ENCODE peak calls at places on chromosomes 5 and 9, in ten cellular contexts. One of them, this sample, is unnamed. For H3K9me3, the result is how much of the 10 kb centered on the place peaks cover.

GRCh38 chr5:138353550-138353893 is 1.0 kb downstream of the KDM3B start:
- DNase-seq in CD8-positive, alpha-beta memory T cell: no peak
- DNase-seq in adrenal gland: no peak
- DNase-seq in MG63: no peak
- DNase-seq in sigmoid colon: no peak
- DNase-seq in lower lobe of right lung: no peak
- DNase-seq in mammary epithelial cell: no peak
- DNase-seq in colonic mucosa: no peak
- DNase-seq in body of pancreas: no peak
- DNase-seq in tibial artery: no peak
- DNase-seq in this sample: no peak

GRCh38 chr5:111016801-111017200 is 54.7 kb upstream of the TSLP start:
- DNase-seq in CD8-positive, alpha-beta memory T cell: no peak
- DNase-seq in adrenal gland: no peak
- DNase-seq in MG63: peak
- DNase-seq in sigmoid colon: no peak
- DNase-seq in lower lobe of right lung: no peak
- DNase-seq in mammary epithelial cell: peak
- DNase-seq in colonic mucosa: no peak
- DNase-seq in body of pancreas: no peak
- DNase-seq in tibial artery: no peak
- DNase-seq in this sample: no peak

GRCh38 chr5:74367931-74368330 is 272.6 kb downstream of the ENC1 start:
- DNase-seq in CD8-positive, alpha-beta memory T cell: no peak
- DNase-seq in adrenal gland: no peak
- DNase-seq in MG63: no peak
- DNase-seq in sigmoid colon: no peak
- DNase-seq in lower lobe of right lung: no peak
- DNase-seq in mammary epithelial cell: no peak
- DNase-seq in colonic mucosa: no peak
- DNase-seq in body of pancreas: peak
- DNase-seq in tibial artery: no peak
- DNase-seq in this sample: no peak

GRCh38 chr5:88979244-88979643 is 96.3 kb upstream of the MEF2C start:
- DNase-seq in CD8-positive, alpha-beta memory T cell: no peak
- DNase-seq in adrenal gland: no peak
- DNase-seq in MG63: no peak
- DNase-seq in sigmoid colon: no peak
- DNase-seq in lower lobe of right lung: no peak
- DNase-seq in mammary epithelial cell: peak
- DNase-seq in colonic mucosa: no peak
- DNase-seq in body of pancreas: no peak
- DNase-seq in tibial artery: no peak
- DNase-seq in this sample: no peak

GRCh38 chr5:151624486-151624885 is 33.4 kb upstream of the FAT2 start:
- DNase-seq in CD8-positive, alpha-beta memory T cell: no peak
- DNase-seq in adrenal gland: no peak
- DNase-seq in MG63: no peak
- DNase-seq in sigmoid colon: no peak
- DNase-seq in lower lobe of right lung: no peak
- DNase-seq in mammary epithelial cell: no peak
- DNase-seq in colonic mucosa: no peak
- DNase-seq in body of pancreas: no peak
- DNase-seq in tibial artery: no peak
- DNase-seq in this sample: no peak

GRCh38 chr5:1282139-1282992 is 12.5 kb downstream of the TERT start:
- DNase-seq in CD8-positive, alpha-beta memory T cell: no peak
- DNase-seq in adrenal gland: no peak
- DNase-seq in MG63: no peak
- DNase-seq in sigmoid colon: peak
- DNase-seq in lower lobe of right lung: peak
- DNase-seq in mammary epithelial cell: peak
- DNase-seq in colonic mucosa: peak
- DNase-seq in body of pancreas: no peak
- DNase-seq in tibial artery: no peak
- DNase-seq in this sample: no peak

GRCh38 chr5:132444841-132445639 is 45.5 kb downstream of the IRF1 start:
- DNase-seq in CD8-positive, alpha-beta memory T cell: no peak
- DNase-seq in adrenal gland: no peak
- DNase-seq in MG63: no peak
- DNase-seq in sigmoid colon: no peak
- DNase-seq in lower lobe of right lung: no peak
- DNase-seq in mammary epithelial cell: no peak
- DNase-seq in colonic mucosa: no peak
- DNase-seq in body of pancreas: no peak
- DNase-seq in tibial artery: no peak
- DNase-seq in this sample: no peak

GRCh38 chr5:126368239-126368812 is 54.9 kb upstream of the GRAMD2B start:
- DNase-seq in CD8-positive, alpha-beta memory T cell: no peak
- DNase-seq in adrenal gland: no peak
- DNase-seq in MG63: peak
- DNase-seq in sigmoid colon: peak
- DNase-seq in lower lobe of right lung: no peak
- DNase-seq in mammary epithelial cell: peak
- DNase-seq in colonic mucosa: no peak
- DNase-seq in body of pancreas: no peak
- DNase-seq in tibial artery: no peak
- DNase-seq in this sample: no peak

GRCh38 chr5:124365491-124365890 is 380.9 kb downstream of the ZNF608 start:
- DNase-seq in CD8-positive, alpha-beta memory T cell: no peak
- DNase-seq in adrenal gland: no peak
- DNase-seq in MG63: no peak
- DNase-seq in sigmoid colon: no peak
- DNase-seq in lower lobe of right lung: no peak
- DNase-seq in mammary epithelial cell: no peak
- DNase-seq in colonic mucosa: no peak
- DNase-seq in body of pancreas: no peak
- DNase-seq in tibial artery: no peak
- DNase-seq in this sample: no peak

GRCh38 chr5:57717555-57717954 is 234.9 kb upstream of the ACTBL2 start:
- DNase-seq in CD8-positive, alpha-beta memory T cell: no peak
- DNase-seq in adrenal gland: no peak
- DNase-seq in MG63: no peak
- DNase-seq in sigmoid colon: no peak
- DNase-seq in lower lobe of right lung: no peak
- DNase-seq in mammary epithelial cell: no peak
- DNase-seq in colonic mucosa: no peak
- DNase-seq in body of pancreas: no peak
- DNase-seq in tibial artery: no peak
- DNase-seq in this sample: no peak

GRCh38 chr5:44046581-44047327 is 342.5 kb downstream of the FGF10 start:
- DNase-seq in CD8-positive, alpha-beta memory T cell: no peak
- DNase-seq in adrenal gland: no peak
- DNase-seq in MG63: no peak
- DNase-seq in sigmoid colon: peak
- DNase-seq in lower lobe of right lung: no peak
- DNase-seq in mammary epithelial cell: no peak
- DNase-seq in colonic mucosa: peak
- DNase-seq in body of pancreas: peak
- DNase-seq in tibial artery: no peak
- DNase-seq in this sample: no peak

DNA sequence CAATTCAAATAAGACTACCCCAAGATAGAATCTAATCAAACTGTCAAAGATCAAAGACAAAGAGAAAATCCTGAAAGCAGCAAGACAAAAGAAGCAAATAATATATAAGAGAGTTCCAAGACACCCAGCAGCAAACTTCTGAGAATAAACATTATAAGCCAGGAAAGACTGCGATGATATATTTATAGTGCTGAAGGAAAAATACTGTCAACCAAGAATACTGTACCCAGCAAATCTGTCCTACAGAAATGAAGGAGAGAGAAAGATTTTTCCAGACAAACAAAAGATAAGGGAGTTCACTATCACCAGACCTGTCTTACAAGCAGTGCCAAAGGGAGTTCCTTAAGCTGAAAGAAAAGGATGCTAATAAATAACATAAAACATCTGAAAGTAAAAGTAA is 227.4 kb downstream of the DENND1A start:
- DNase-seq in CD8-positive, alpha-beta memory T cell: no peak
- DNase-seq in adrenal gland: no peak
- DNase-seq in MG63: no peak
- DNase-seq in sigmoid colon: no peak
- DNase-seq in lower lobe of right lung: no peak
- DNase-seq in mammary epithelial cell: no peak
- DNase-seq in colonic mucosa: no peak
- DNase-seq in body of pancreas: no peak
- DNase-seq in tibial artery: no peak
- DNase-seq in this sample: no peak
- H3K9me3 ChIP-seq in CD8-positive, alpha-beta memory T cell: under half
- H3K9me3 ChIP-seq in adrenal gland: under half
- H3K9me3 ChIP-seq in MG63: under half
- H3K9me3 ChIP-seq in sigmoid colon: under half
- H3K9me3 ChIP-seq in lower lobe of right lung: under half
- H3K9me3 ChIP-seq in mammary epithelial cell: under half
- H3K9me3 ChIP-seq in colonic mucosa: under half
- H3K9me3 ChIP-seq in body of pancreas: under half
- H3K9me3 ChIP-seq in tibial artery: under half
- H3K9me3 ChIP-seq in this sample: under half

GRCh38 chr9:109448223-109448622 is 49.9 kb downstream of the PTPN3 start:
- DNase-seq in CD8-positive, alpha-beta memory T cell: no peak
- DNase-seq in adrenal gland: no peak
- DNase-seq in MG63: no peak
- DNase-seq in sigmoid colon: no peak
- DNase-seq in lower lobe of right lung: no peak
- DNase-seq in mammary epithelial cell: peak
- DNase-seq in colonic mucosa: no peak
- DNase-seq in body of pancreas: no peak
- DNase-seq in tibial artery: no peak
- DNase-seq in this sample: no peak
- H3K9me3 ChIP-seq in CD8-positive, alpha-beta memory T cell: under half
- H3K9me3 ChIP-seq in adrenal gland: under half
- H3K9me3 ChIP-seq in MG63: under half
- H3K9me3 ChIP-seq in sigmoid colon: under half
- H3K9me3 ChIP-seq in lower lobe of right lung: under half
- H3K9me3 ChIP-seq in mammary epithelial cell: under half
- H3K9me3 ChIP-seq in colonic mucosa: under half
- H3K9me3 ChIP-seq in body of pancreas: under half
- H3K9me3 ChIP-seq in tibial artery: under half
- H3K9me3 ChIP-seq in this sample: under half

GRCh38 chr5:159263569-159263905 is 447 bp downstream of the UBLCP1 start:
- DNase-seq in CD8-positive, alpha-beta memory T cell: no peak
- DNase-seq in adrenal gland: no peak
- DNase-seq in MG63: no peak
- DNase-seq in sigmoid colon: no peak
- DNase-seq in lower lobe of right lung: no peak
- DNase-seq in mammary epithelial cell: no peak
- DNase-seq in colonic mucosa: no peak
- DNase-seq in body of pancreas: no peak
- DNase-seq in tibial artery: no peak
- DNase-seq in this sample: peak

GRCh38 chr5:159262472-159262858 is 625 bp upstream of the UBLCP1 start:
- DNase-seq in CD8-positive, alpha-beta memory T cell: no peak
- DNase-seq in adrenal gland: no peak
- DNase-seq in MG63: no peak
- DNase-seq in sigmoid colon: no peak
- DNase-seq in lower lobe of right lung: no peak
- DNase-seq in mammary epithelial cell: no peak
- DNase-seq in colonic mucosa: peak
- DNase-seq in body of pancreas: no peak
- DNase-seq in tibial artery: no peak
- DNase-seq in this sample: no peak

GRCh38 chr5:159258361-159258760 is 4.7 kb upstream of the UBLCP1 start:
- DNase-seq in CD8-positive, alpha-beta memory T cell: no peak
- DNase-seq in adrenal gland: no peak
- DNase-seq in MG63: no peak
- DNase-seq in sigmoid colon: no peak
- DNase-seq in lower lobe of right lung: no peak
- DNase-seq in mammary epithelial cell: no peak
- DNase-seq in colonic mucosa: no peak
- DNase-seq in body of pancreas: no peak
- DNase-seq in tibial artery: no peak
- DNase-seq in this sample: no peak

GRCh38 chr5:159257629-159258283 is 5.3 kb upstream of the UBLCP1 start:
- DNase-seq in CD8-positive, alpha-beta memory T cell: no peak
- DNase-seq in adrenal gland: no peak
- DNase-seq in MG63: no peak
- DNase-seq in sigmoid colon: no peak
- DNase-seq in lower lobe of right lung: no peak
- DNase-seq in mammary epithelial cell: no peak
- DNase-seq in colonic mucosa: no peak
- DNase-seq in body of pancreas: no peak
- DNase-seq in tibial artery: no peak
- DNase-seq in this sample: no peak

GRCh38 chr5:159262859-159263568 is at the start of gene UBLCP1:
- DNase-seq in CD8-positive, alpha-beta memory T cell: peak
- DNase-seq in adrenal gland: peak
- DNase-seq in MG63: peak
- DNase-seq in sigmoid colon: peak
- DNase-seq in lower lobe of right lung: peak
- DNase-seq in mammary epithelial cell: peak
- DNase-seq in colonic mucosa: peak
- DNase-seq in body of pancreas: peak
- DNase-seq in tibial artery: peak
- DNase-seq in this sample: peak
- H3K9me3 ChIP-seq in CD8-positive, alpha-beta memory T cell: under half
- H3K9me3 ChIP-seq in adrenal gland: under half
- H3K9me3 ChIP-seq in MG63: under half
- H3K9me3 ChIP-seq in sigmoid colon: under half
- H3K9me3 ChIP-seq in lower lobe of right lung: under half
- H3K9me3 ChIP-seq in mammary epithelial cell: under half
- H3K9me3 ChIP-seq in colonic mucosa: under half
- H3K9me3 ChIP-seq in body of pancreas: under half
- H3K9me3 ChIP-seq in tibial artery: under half
- H3K9me3 ChIP-seq in this sample: under half

DNA sequence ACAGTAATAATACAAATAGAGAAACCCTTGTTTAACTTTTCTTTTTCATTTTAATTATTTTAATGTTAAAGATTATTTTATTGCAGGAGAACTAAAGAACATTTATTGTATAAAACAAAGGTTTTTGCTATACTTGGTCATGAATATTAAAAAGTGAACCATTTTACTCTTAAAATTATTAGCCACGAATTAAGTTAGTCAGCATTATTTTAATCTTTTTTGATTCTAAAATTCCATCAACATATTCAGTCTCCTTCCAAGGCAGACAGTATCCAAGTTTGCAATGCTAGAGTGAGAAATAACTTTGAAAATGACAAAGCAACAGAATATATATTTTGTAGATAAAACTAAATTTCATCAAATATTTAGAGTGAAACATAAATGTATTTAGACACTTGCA is 110.7 kb upstream of the CDH18 start:
- DNase-seq in CD8-positive, alpha-beta memory T cell: no peak
- DNase-seq in adrenal gland: no peak
- DNase-seq in MG63: no peak
- DNase-seq in sigmoid colon: no peak
- DNase-seq in lower lobe of right lung: no peak
- DNase-seq in mammary epithelial cell: no peak
- DNase-seq in colonic mucosa: no peak
- DNase-seq in body of pancreas: no peak
- DNase-seq in tibial artery: no peak
- DNase-seq in this sample: no peak
- H3K9me3 ChIP-seq in CD8-positive, alpha-beta memory T cell: under half
- H3K9me3 ChIP-seq in adrenal gland: under half
- H3K9me3 ChIP-seq in MG63: under half
- H3K9me3 ChIP-seq in sigmoid colon: under half
- H3K9me3 ChIP-seq in lower lobe of right lung: under half
- H3K9me3 ChIP-seq in mammary epithelial cell: under half
- H3K9me3 ChIP-seq in colonic mucosa: under half
- H3K9me3 ChIP-seq in body of pancreas: under half
- H3K9me3 ChIP-seq in tibial artery: under half
- H3K9me3 ChIP-seq in this sample: under half

This sample was measured in T-helper 17 cell.